ENCODE peak calls at places on chromosomes 12 and 14, in eight cellular contexts. D is thyroid gland, J is aorta, C is tibial artery, I is right cardiac atrium, W is esophagus squamous epithelium, U is fibroblast of lung, Q is H9. A is an unnamed sample.

GRCh38 chr12:18849761-18850160 is 111.8 kb downstream of the CAPZA3 start:
- DNase-seq in D (no peak), J (no peak), C (no peak), I (no peak), W (no peak), U (peak; percentile 33), Q (no peak), A (no peak)

GRCh38 chr12:115294443-115295133 is 610.6 kb upstream of the TBX3 start:
- DNase-seq in D (peak; percentile 2), J (no peak), C (no peak), I (no peak), W (no peak), U (peak; percentile 43), Q (no peak), A (peak; percentile 2)

GRCh38 chr14:67137744-67138371 is 51.4 kb upstream of the GARIN2 start:
- DNase-seq in D (no peak), J (no peak), C (no peak), I (no peak), W (no peak), U (peak; percentile 16), Q (no peak), A (no peak)

GRCh38 chr12:79997115-79997805 is 62.4 kb upstream of the PPP1R12A start:
- DNase-seq in D (no peak), J (no peak), C (no peak), I (no peak), W (no peak), U (peak; percentile 6), Q (no peak), A (no peak)

GRCh38 chr12:88472775-88473174 is 107.5 kb downstream of the KITLG start:
- DNase-seq in D (no peak), J (no peak), C (no peak), I (no peak), W (no peak), U (peak; percentile 88), Q (no peak), A (no peak)

GRCh38 chr12:11805680-11806079 is 156.2 kb downstream of the ETV6 start:
- DNase-seq in D (no peak), J (no peak), C (no peak), I (no peak), W (no peak), U (no peak), Q (no peak), A (no peak)

GRCh38 chr12:101642115-101643067 is 47.6 kb downstream of the MYBPC1 start:
- DNase-seq in D (peak; percentile 58), J (no peak), C (no peak), I (peak; percentile 43), W (no peak), U (no peak), Q (peak; percentile 92), A (no peak)

GRCh38 chr12:76057316-76057715 is 25.7 kb upstream of the PHLDA1 start:
- DNase-seq in D (no peak), J (no peak), C (no peak), I (no peak), W (no peak), U (no peak), Q (no peak), A (no peak)

GRCh38 chr14:41607966-41608663 is 1.4 kb downstream of the LRFN5 start:
- DNase-seq in D (no peak), J (peak; percentile 77), C (no peak), I (peak; percentile 65), W (no peak), U (peak; percentile 14), Q (peak; percentile 40), A (no peak)

GRCh38 chr12:51391047-51391837 is at the start of gene GALNT6:
- DNase-seq in D (peak; percentile 63), J (peak; percentile 78), C (no peak), I (peak; percentile 64), W (no peak), U (no peak), Q (peak; percentile 92), A (peak; percentile 40)

GRCh38 chr12:66074561-66074960 is 56.0 kb downstream of the LLPH start:
- DNase-seq in D (no peak), J (no peak), C (no peak), I (no peak), W (no peak), U (peak; percentile 65), Q (no peak), A (no peak)

GRCh38 chr12:67035121-67035520 is 234.0 kb upstream of the CAND1 start:
- DNase-seq in D (no peak), J (no peak), C (no peak), I (no peak), W (no peak), U (no peak), Q (no peak), A (no peak)

GRCh38 chr12:71069317-71069716 is 88.5 kb downstream of the TSPAN8 start:
- DNase-seq in D (no peak), J (no peak), C (no peak), I (no peak), W (no peak), U (no peak), Q (no peak), A (no peak)

GRCh38 chr12:5442251-5443006 is 10.5 kb downstream of the NTF3 start:
- DNase-seq in D (no peak), J (no peak), C (no peak), I (no peak), W (no peak), U (peak; percentile 57), Q (no peak), A (peak; percentile 77)

GRCh38 chr12:56670836-56671235 is 17.2 kb downstream of the PTGES3 start:
- DNase-seq in D (no peak), J (no peak), C (peak; percentile 34), I (no peak), W (no peak), U (no peak), Q (no peak), A (no peak)
- H3K4me1 ChIP-seq in D (no peaks in the 10 kb centered on the region), J (no peaks in the 10 kb centered on the region), C (no peaks in the 10 kb centered on the region), I (peaks cover 2% of the 10 kb centered on the region), W (no peaks in the 10 kb centered on the region), U (peaks cover 3% of the 10 kb centered on the region), Q (no peaks in the 10 kb centered on the region), A (no peaks in the 10 kb centered on the region)

DNA sequence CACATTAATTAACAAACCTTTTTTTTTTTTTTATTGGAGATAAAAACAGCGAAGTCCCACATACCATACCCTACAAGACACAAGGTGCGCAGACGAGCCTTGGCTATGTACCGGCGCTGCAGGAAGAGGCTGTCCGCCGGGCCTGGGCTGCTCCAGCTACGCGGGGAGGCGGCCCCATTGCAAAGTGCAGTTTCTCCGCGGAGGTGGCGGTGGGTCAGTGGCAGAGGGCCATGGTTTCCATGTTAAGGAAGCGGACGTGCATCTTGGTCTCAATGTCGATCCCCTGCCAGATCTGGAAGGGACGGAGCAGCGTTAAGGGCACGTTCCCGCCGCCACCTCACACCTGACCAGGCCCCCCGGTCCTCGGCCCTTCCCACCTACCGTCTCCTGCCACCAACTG is 60.3 kb downstream of the TESC start:
- DNase-seq in D (no peak), J (no peak), C (no peak), I (peak; percentile 35), W (no peak), U (no peak), Q (no peak), A (no peak)
- H3K27ac ChIP-seq in D (no peak overlapping the region), J (no peak overlapping the region), C (no peak overlapping the region), I (no peak overlapping the region), W (no peak overlapping the region), U (no peak overlapping the region), Q (no peak overlapping the region), A (no peak overlapping the region)

GRCh38 chr14:75456069-75457023 is 28.5 kb downstream of the JDP2 start:
- DNase-seq in D (no peak), J (peak; percentile 47), C (no peak), I (no peak), W (no peak), U (no peak), Q (no peak), A (no peak)

GRCh38 chr14:75457648-75458165 is 29.9 kb downstream of the JDP2 start:
- DNase-seq in D (no peak), J (peak; percentile 54), C (no peak), I (no peak), W (no peak), U (no peak), Q (no peak), A (no peak)

GRCh38 chr14:75454963-75455546 is 27.2 kb downstream of the JDP2 start:
- DNase-seq in D (peak; percentile 88), J (peak; percentile 87), C (peak; percentile 84), I (peak; percentile 88), W (no peak), U (peak; percentile 55), Q (no peak), A (peak; percentile 92)

GRCh38 chr14:75458305-75458704 is 30.5 kb downstream of the JDP2 start:
- DNase-seq in D (no peak), J (no peak), C (no peak), I (no peak), W (no peak), U (no peak), Q (no peak), A (no peak)

GRCh38 chr14:75457024-75457390 is 29.2 kb downstream of the JDP2 start:
- DNase-seq in D (no peak), J (no peak), C (no peak), I (no peak), W (no peak), U (no peak), Q (no peak), A (no peak)
- H3K4me1 ChIP-seq in D (peaks cover 43% of the 10 kb centered on the region), J (no peaks in the 10 kb centered on the region), C (peaks cover 8% of the 10 kb centered on the region), I (peaks cover 43% of the 10 kb centered on the region), W (peaks cover 41% of the 10 kb centered on the region), U (peaks cover 30% of the 10 kb centered on the region), Q (peaks cover 7% of the 10 kb centered on the region), A (peaks cover 37% of the 10 kb centered on the region)

GRCh38 chr14:101185946-101186345 is 282.4 kb upstream of the RTL1 start:
- DNase-seq in D (no peak), J (no peak), C (no peak), I (no peak), W (no peak), U (no peak), Q (no peak), A (no peak)

GRCh38 chr14:101184562-101184961 is 281.0 kb upstream of the RTL1 start:
- DNase-seq in D (no peak), J (no peak), C (no peak), I (no peak), W (no peak), U (no peak), Q (no peak), A (no peak)

GRCh38 chr14:101186544-101186943 is 283.0 kb upstream of the RTL1 start:
- DNase-seq in D (no peak), J (no peak), C (no peak), I (no peak), W (no peak), U (no peak), Q (no peak), A (no peak)

GRCh38 chr14:101184104-101184455 is 280.6 kb upstream of the RTL1 start:
- DNase-seq in D (no peak), J (no peak), C (no peak), I (no peak), W (no peak), U (no peak), Q (no peak), A (no peak)

DNA sequence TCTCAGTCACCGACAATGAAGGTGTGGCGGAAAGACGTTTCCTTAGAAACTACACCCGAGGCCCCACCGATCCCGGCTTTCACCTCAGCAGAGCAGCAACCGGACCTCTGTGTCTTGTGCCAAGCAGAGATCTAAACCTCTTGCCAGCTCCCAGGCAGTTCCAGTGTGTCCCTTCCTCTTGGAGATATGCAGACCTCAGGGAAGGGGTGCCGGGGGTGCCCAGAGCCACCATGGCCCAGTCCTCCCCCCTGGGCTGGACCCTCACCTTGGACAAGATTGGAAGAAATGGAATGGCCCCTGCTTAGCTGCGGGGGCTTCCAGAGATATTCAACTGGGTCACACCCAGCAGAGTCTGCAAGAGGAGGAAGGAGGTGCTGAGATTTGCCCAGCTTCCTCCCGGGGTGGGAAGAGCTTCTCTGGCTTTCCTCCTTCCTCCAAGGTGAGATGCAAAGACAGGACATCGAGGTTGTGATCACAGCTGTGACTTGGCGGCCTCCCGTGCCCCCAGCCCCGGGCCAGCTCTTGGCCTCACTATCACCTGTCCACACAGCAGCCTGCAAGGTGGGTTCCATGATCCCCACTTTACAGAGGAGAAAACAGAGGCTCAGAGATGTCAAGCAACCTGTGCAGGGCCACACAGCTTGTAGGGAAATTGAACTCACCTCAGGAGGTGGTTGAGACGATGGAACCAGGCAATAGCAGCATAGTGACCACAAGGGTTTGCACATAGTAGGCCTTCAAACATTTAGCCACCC is 281.7 kb upstream of the RTL1 start:
- DNase-seq in D (no peak), J (no peak), C (no peak), I (no peak), W (no peak), U (no peak), Q (no peak), A (no peak)
- H3K27ac ChIP-seq in D (no peak overlapping the region), J (no peak overlapping the region), C (no peak overlapping the region), I (no peak overlapping the region), W (no peak overlapping the region), U (no peak overlapping the region), Q (no peak overlapping the region), A (no peak overlapping the region)